ENCODE peak calls at places on chromosomes 2 and 18, in six cellular contexts. R, C, Y, W, Z and L are unnamed samples.

GRCh38 chr2:144083211-144083610 is 436.7 kb downstream of the ZEB2 start:
- DNase-seq in W (peak; percentile 49), R (no peak), Z (peak; percentile 91), C (no peak), Y (no peak), L (no peak)

GRCh38 chr2:241985986-241986329 is 116.4 kb downstream of the RTP5 start:
- DNase-seq in R (no peak), W (no peak), Y (no peak), Z (no peak), C (no peak), L (no peak)

GRCh38 chr2:224039080-224039769 is at the start of gene SERPINE2:
- DNase-seq in R (peak; percentile 62), Y (no peak), Z (peak; percentile 95), C (peak; percentile 20), W (peak; percentile 74), L (peak; percentile 18)

GRCh38 chr2:119580550-119581072 is 36.4 kb downstream of the CFAP221 start:
- DNase-seq in R (no peak), Y (no peak), Z (no peak), W (no peak), C (peak; percentile 32), L (no peak)

GRCh38 chr2:56801214-56801613 is 617.4 kb downstream of the CCDC85A start:
- DNase-seq in W (no peak), Z (no peak), Y (no peak), C (no peak), R (no peak), L (no peak)

GRCh38 chr2:61715501-61715900 is 138.4 kb downstream of the FAM161A start:
- DNase-seq in R (no peak), Z (peak; percentile 48), W (no peak), C (no peak), Y (no peak), L (no peak)

GRCh38 chr2:158412206-158412605 is 44.3 kb downstream of the CCDC148 start:
- DNase-seq in W (no peak), R (no peak), Y (no peak), C (no peak), Z (peak; percentile 39), L (no peak)

GRCh38 chr18:55013086-55013485 is 53.8 kb upstream of the CCDC68 start:
- DNase-seq in W (no peak), C (no peak), Y (no peak), R (no peak), Z (no peak), L (no peak)

GRCh38 chr2:188725981-188726380 is 248.2 kb upstream of the COL3A1 start:
- DNase-seq in Y (no peak), C (no peak), R (no peak), W (no peak), Z (peak; percentile 49), L (no peak)

GRCh38 chr2:68994864-68995263 is 18.1 kb upstream of the ANTXR1 start:
- DNase-seq in Z (peak; percentile 36), Y (no peak), W (no peak), R (no peak), C (no peak), L (peak; percentile 19)

GRCh38 chr18:28036481-28036880 is 140.4 kb downstream of the CDH2 start:
- DNase-seq in R (no peak), W (no peak), Z (no peak), Y (no peak), C (no peak), L (no peak)

GRCh38 chr2:204021290-204022081 is 84.9 kb downstream of the ICOS start:
- DNase-seq in W (no peak), Y (no peak), Z (no peak), C (no peak), R (no peak), L (no peak)

GRCh38 chr2:202344178-202344577 is 31.9 kb upstream of the BMPR2 start:
- DNase-seq in Z (no peak), W (no peak), C (no peak), Y (no peak), R (no peak), L (no peak)

GRCh38 chr2:67581751-67582150 is 184.6 kb downstream of the ETAA1 start:
- DNase-seq in Y (peak; percentile 9), R (peak; percentile 28), C (no peak), Z (no peak), W (no peak), L (no peak)

GRCh38 chr2:9892236-9892635 is 49.0 kb downstream of the TAF1B start:
- DNase-seq in W (no peak), Y (no peak), C (no peak), Z (no peak), R (no peak), L (no peak)

GRCh38 chr2:46775722-46776121 is 139.9 kb downstream of the MCFD2 start:
- DNase-seq in R (peak; percentile 60), Y (no peak), C (no peak), W (no peak), Z (peak; percentile 36), L (no peak)

GRCh38 chr2:172426635-172427255 is 641 bp upstream of the ITGA6 start:
- DNase-seq in Z (no peak), R (no peak), Y (no peak), W (no peak), C (no peak), L (no peak)

GRCh38 chr2:172427990-172428840 is 829 bp downstream of the ITGA6 start:
- DNase-seq in W (peak; percentile 88), Z (peak; percentile 57), Y (no peak), R (peak; percentile 62), C (peak; percentile 67), L (peak; percentile 19)

GRCh38 chr2:172428841-172429173 is 1.4 kb downstream of the ITGA6 start:
- DNase-seq in Y (no peak), C (no peak), R (no peak), Z (peak; percentile 26), W (no peak), L (no peak)

GRCh38 chr2:172429351-172429968 is 2.1 kb downstream of the ITGA6 start:
- DNase-seq in W (no peak), C (no peak), R (peak; percentile 9), Y (no peak), Z (peak; percentile 43), L (no peak)

DNA sequence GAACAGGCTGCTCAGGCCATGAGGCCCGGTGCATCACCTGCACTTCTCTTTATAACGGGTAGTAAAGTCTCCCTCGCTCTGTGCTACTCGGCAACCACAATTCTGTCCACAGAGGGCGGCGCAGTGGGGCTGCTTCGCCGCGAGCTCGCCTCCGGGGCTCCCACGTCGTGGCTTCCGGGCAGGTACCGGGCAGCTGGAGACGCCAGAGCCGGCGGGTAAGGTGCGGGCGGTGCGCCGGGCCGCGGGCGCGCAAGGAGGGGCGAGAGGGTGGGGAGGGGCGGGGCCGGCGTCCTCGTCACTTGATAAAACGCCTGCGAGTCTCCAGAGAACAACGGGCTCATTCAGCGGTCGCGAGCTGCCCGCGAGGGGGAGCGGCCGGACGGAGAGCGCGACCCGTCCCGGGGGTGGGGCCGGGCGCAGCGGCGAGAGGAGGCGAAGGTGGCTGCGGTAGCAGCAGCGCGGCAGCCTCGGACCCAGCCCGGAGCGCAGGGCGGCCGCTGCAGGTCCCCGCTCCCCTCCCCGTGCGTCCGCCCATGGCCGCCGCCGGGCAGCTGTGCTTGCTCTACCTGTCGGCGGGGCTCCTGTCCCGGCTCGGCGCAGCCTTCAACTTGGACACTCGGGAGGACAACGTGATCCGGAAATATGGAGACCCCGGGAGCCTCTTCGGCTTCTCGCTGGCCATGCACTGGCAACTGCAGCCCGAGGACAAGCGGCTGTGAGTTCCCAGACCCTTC is at the start of gene ITGA6:
- DNase-seq in R (peak; percentile 88), C (peak; percentile 91), W (peak; percentile 90), Z (peak; percentile 76), Y (peak; percentile 76), L (peak; percentile 67)
- TF ChIP-seq CTCF in R (no peak), C (no peak), W (no peak), Z (no peak), Y (peak; percentile 36), L (peak; percentile 26)

GRCh38 chr2:79580175-79580574 is 67.3 kb downstream of the CTNNA2 start:
- DNase-seq in Z (no peak), R (no peak), C (no peak), Y (no peak), W (no peak), L (no peak)

GRCh38 chr2:79573895-79574674 is 61.2 kb downstream of the CTNNA2 start:
- DNase-seq in W (no peak), C (no peak), Z (no peak), Y (no peak), R (no peak), L (no peak)

GRCh38 chr2:79576431-79576830 is 63.6 kb downstream of the CTNNA2 start:
- DNase-seq in R (no peak), Z (no peak), C (no peak), Y (no peak), W (no peak), L (no peak)

DNA sequence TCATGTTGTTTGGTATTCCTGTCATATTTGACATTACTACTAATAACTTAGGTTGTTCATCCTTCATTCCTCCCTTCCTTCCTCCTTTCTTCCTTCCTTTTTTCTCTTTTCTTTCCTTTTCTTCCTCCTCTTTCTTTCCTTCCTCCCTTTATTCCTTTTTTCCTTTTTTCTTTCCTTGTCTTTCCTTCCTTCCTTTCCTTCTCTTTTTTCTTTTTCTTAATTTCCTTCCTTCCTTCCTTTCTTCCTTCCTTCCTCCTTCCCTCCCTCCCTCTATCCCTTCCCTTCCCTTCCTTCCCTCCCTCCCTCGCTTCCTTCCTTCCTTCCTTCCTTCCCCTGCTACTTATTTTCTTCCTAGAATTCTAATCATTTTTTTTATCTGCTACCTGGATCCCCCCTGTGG is 66.1 kb downstream of the CTNNA2 start:
- DNase-seq in Y (no peak), W (no peak), R (no peak), C (no peak), Z (no peak), L (no peak)
- H3K4me3 ChIP-seq in Y (no peak overlapping the region), W (no peak overlapping the region), R (no peak overlapping the region), C (no peak overlapping the region), Z (no peak overlapping the region), L (no peak overlapping the region)

DNA sequence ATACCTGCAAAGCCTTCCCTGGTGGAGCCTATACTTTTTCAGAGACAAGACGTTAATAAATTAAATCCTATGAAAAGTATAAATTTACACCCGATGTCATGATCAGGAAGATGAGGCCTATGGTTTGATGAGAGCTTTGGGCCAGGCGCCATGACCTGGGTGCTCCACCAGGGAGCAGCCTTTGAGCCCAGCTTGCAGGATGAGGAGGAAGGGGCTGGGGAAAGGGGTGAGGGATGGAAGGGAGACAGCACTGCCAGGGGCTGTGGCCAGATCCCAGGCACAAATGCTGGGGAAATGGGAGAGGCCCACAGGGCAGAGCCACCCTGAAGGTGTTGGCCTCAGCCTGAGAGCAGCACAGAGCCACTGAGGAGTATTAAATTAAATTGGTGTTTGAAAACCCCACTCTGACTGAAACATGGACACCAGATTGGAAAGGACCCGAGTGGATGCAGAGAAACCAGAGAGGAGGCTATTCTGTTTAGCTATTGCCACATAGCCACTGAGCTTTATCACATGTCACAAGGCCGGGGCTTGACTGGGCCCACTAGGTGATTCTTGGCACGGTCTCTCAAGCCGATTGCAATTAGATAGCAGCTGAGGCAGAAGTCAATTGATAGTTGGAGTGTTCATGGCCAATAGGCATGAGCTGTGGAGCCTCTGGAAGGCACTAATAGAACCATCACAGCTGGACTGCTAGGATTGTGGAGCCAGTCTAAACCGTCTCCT is 9.6 kb upstream of the FAHD2A start:
- DNase-seq in Y (no peak), Z (no peak), C (no peak), R (no peak), W (no peak), L (no peak)
- TF ChIP-seq CTCF in Y (no peak), Z (no peak), C (no peak), R (peak; percentile 44), W (no peak), L (no peak)

DNA sequence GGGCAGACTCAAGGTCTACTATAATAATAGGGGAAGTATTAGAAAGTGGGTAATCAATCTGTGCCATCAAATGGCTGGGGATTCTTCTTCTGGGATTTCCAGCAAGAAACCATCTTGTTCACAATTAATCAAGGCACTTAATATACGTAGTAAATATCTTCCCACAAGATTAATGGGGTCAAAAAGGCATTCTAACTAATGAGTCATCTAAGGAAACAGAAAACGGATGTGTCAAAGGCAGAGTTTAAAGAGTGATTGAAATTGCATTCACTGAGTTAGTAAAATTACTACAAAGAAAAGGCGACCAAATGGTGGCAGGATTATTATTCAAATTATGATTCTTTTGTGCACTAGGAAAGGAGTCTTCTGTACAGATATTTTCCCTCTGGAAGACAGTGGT is 179.7 kb upstream of the REG3G start:
- DNase-seq in Z (no peak), R (no peak), W (no peak), C (no peak), Y (no peak), L (no peak)
- H3K4me3 ChIP-seq in Z (no peak overlapping the region), R (no peak overlapping the region), W (no peak overlapping the region), C (no peak overlapping the region), Y (no peak overlapping the region), L (no peak overlapping the region)